ENCODE peak calls at places on chromosome 4, in four cellular contexts. One of them, this sample, is unnamed.

GRCh38 chr4:37767019-37767418 is 59.5 kb upstream of the PGM2 start:
- DNase-seq in K562: no peak
- DNase-seq in ovary: no peak
- DNase-seq in RWPE1: no peak
- DNase-seq in this sample: no peak

GRCh38 chr4:40506492-40506891 is 123.2 kb downstream of the RBM47 start:
- DNase-seq in RWPE1: peak
- DNase-seq in ovary: no peak
- DNase-seq in K562: no peak
- DNase-seq in this sample: no peak

GRCh38 chr4:176755624-176756023 is 37.1 kb downstream of the VEGFC start:
- DNase-seq in RWPE1: peak
- DNase-seq in ovary: no peak
- DNase-seq in K562: no peak
- DNase-seq in this sample: no peak

GRCh38 chr4:170109586-170110289 is 20.0 kb upstream of the AADAT start:
- DNase-seq in K562: no peak
- DNase-seq in ovary: no peak
- DNase-seq in RWPE1: no peak
- DNase-seq in this sample: peak

GRCh38 chr4:77582716-77583115 is 22.9 kb upstream of the CXCL13 start:
- DNase-seq in K562: no peak
- DNase-seq in RWPE1: no peak
- DNase-seq in ovary: no peak
- DNase-seq in this sample: no peak

GRCh38 chr4:40316333-40316781 is 18.8 kb upstream of the CHRNA9 start:
- DNase-seq in ovary: peak
- DNase-seq in RWPE1: peak
- DNase-seq in K562: no peak
- DNase-seq in this sample: peak

GRCh38 chr4:2252530-2252924 is 9.4 kb downstream of the MXD4 start:
- DNase-seq in RWPE1: no peak
- DNase-seq in K562: no peak
- DNase-seq in ovary: no peak
- DNase-seq in this sample: no peak

GRCh38 chr4:4200624-4201023 is 26.1 kb downstream of the OTOP1 start:
- DNase-seq in K562: peak
- DNase-seq in RWPE1: no peak
- DNase-seq in ovary: no peak
- DNase-seq in this sample: no peak

GRCh38 chr4:40971346-40971745 is 221.6 kb downstream of the NSUN7 start:
- DNase-seq in RWPE1: no peak
- DNase-seq in ovary: no peak
- DNase-seq in K562: no peak
- DNase-seq in this sample: no peak

GRCh38 chr4:171981185-171981584 is 168.0 kb downstream of the GALNTL6 start:
- DNase-seq in K562: no peak
- DNase-seq in RWPE1: no peak
- DNase-seq in ovary: no peak
- DNase-seq in this sample: no peak

GRCh38 chr4:120838784-120839183 is 83.7 kb downstream of the PRDM5 start:
- DNase-seq in K562: no peak
- DNase-seq in RWPE1: no peak
- DNase-seq in ovary: no peak
- DNase-seq in this sample: no peak

GRCh38 chr4:83889802-83890201 is 353.9 kb downstream of the GPAT3 start:
- DNase-seq in ovary: no peak
- DNase-seq in RWPE1: peak
- DNase-seq in K562: no peak
- DNase-seq in this sample: peak

GRCh38 chr4:116058129-116058528 is 944.7 kb upstream of the NDST4 start:
- DNase-seq in K562: no peak
- DNase-seq in RWPE1: no peak
- DNase-seq in ovary: no peak
- DNase-seq in this sample: no peak

GRCh38 chr4:86961605-86962295 is 26.9 kb downstream of the AFF1 start:
- DNase-seq in K562: peak
- DNase-seq in ovary: no peak
- DNase-seq in RWPE1: no peak
- DNase-seq in this sample: no peak

GRCh38 chr4:96035727-96036126 is 195.8 kb downstream of the PDHA2 start:
- DNase-seq in K562: peak
- DNase-seq in ovary: no peak
- DNase-seq in RWPE1: no peak
- DNase-seq in this sample: no peak

GRCh38 chr4:67436742-67437141 is 108.6 kb downstream of the CENPC start:
- DNase-seq in RWPE1: no peak
- DNase-seq in K562: no peak
- DNase-seq in ovary: no peak
- DNase-seq in this sample: no peak

GRCh38 chr4:10589308-10589707 is 95.3 kb downstream of the CLNK start:
- DNase-seq in ovary: no peak
- DNase-seq in K562: no peak
- DNase-seq in RWPE1: no peak
- DNase-seq in this sample: no peak

GRCh38 chr4:108270466-108271450 is 102.0 kb upstream of the LEF1 start:
- DNase-seq in RWPE1: no peak
- DNase-seq in K562: peak
- DNase-seq in ovary: no peak
- DNase-seq in this sample: no peak

GRCh38 chr4:88359558-88359957 is 19.1 kb upstream of the HERC6 start:
- DNase-seq in RWPE1: no peak
- DNase-seq in ovary: no peak
- DNase-seq in K562: no peak
- DNase-seq in this sample: no peak

GRCh38 chr4:165580379-165580905 is 201.6 kb downstream of the CPE start:
- DNase-seq in RWPE1: peak
- DNase-seq in K562: no peak
- DNase-seq in ovary: no peak
- DNase-seq in this sample: peak

GRCh38 chr4:109976189-109976588 is 63.5 kb downstream of the EGF start:
- DNase-seq in ovary: no peak
- DNase-seq in RWPE1: no peak
- DNase-seq in K562: no peak
- DNase-seq in this sample: no peak

GRCh38 chr4:56293121-56293520 is 94.2 kb downstream of the AASDH start:
- DNase-seq in K562: no peak
- DNase-seq in ovary: no peak
- DNase-seq in RWPE1: no peak
- DNase-seq in this sample: no peak

GRCh38 chr4:83516042-83516772 is 19.7 kb upstream of the GPAT3 start:
- DNase-seq in ovary: no peak
- DNase-seq in K562: no peak
- DNase-seq in RWPE1: no peak
- DNase-seq in this sample: peak

GRCh38 chr4:152927737-152928136 is 8.4 kb upstream of the FHDC1 start:
- DNase-seq in RWPE1: no peak
- DNase-seq in K562: no peak
- DNase-seq in ovary: no peak
- DNase-seq in this sample: no peak

GRCh38 chr4:125168531-125168930 is 146.2 kb upstream of the FAT4 start:
- DNase-seq in RWPE1: no peak
- DNase-seq in ovary: no peak
- DNase-seq in K562: no peak
- DNase-seq in this sample: no peak

GRCh38 chr4:113467581-113467980 is 294.0 kb downstream of the CAMK2D start:
- DNase-seq in RWPE1: peak
- DNase-seq in K562: no peak
- DNase-seq in ovary: no peak
- DNase-seq in this sample: no peak

GRCh38 chr4:78047366-78047765 is 9.8 kb upstream of the FRAS1 start:
- DNase-seq in K562: no peak
- DNase-seq in RWPE1: no peak
- DNase-seq in ovary: no peak
- DNase-seq in this sample: no peak

GRCh38 chr4:686371-687040 is 2.4 kb downstream of the SLC49A3 start:
- DNase-seq in RWPE1: no peak
- DNase-seq in ovary: peak
- DNase-seq in K562: no peak
- DNase-seq in this sample: no peak

GRCh38 chr4:132614682-132615081 is 534.4 kb upstream of the PCDH10 start:
- DNase-seq in RWPE1: no peak
- DNase-seq in ovary: no peak
- DNase-seq in K562: no peak
- DNase-seq in this sample: no peak

GRCh38 chr4:151015458-151016344 is 617 bp upstream of the LRBA start:
- DNase-seq in RWPE1: peak
- DNase-seq in ovary: peak
- DNase-seq in K562: peak
- DNase-seq in this sample: no peak

GRCh38 chr4:24642941-24643628 is 58.7 kb upstream of the DHX15 start:
- DNase-seq in ovary: no peak
- DNase-seq in K562: no peak
- DNase-seq in RWPE1: no peak
- DNase-seq in this sample: peak

GRCh38 chr4:96004341-96004740 is 164.4 kb downstream of the PDHA2 start:
- DNase-seq in ovary: no peak
- DNase-seq in K562: no peak
- DNase-seq in RWPE1: no peak
- DNase-seq in this sample: no peak

GRCh38 chr4:16598241-16599224 is 299.9 kb downstream of the LDB2 start:
- DNase-seq in ovary: no peak
- DNase-seq in K562: no peak
- DNase-seq in RWPE1: no peak
- DNase-seq in this sample: no peak

DNA sequence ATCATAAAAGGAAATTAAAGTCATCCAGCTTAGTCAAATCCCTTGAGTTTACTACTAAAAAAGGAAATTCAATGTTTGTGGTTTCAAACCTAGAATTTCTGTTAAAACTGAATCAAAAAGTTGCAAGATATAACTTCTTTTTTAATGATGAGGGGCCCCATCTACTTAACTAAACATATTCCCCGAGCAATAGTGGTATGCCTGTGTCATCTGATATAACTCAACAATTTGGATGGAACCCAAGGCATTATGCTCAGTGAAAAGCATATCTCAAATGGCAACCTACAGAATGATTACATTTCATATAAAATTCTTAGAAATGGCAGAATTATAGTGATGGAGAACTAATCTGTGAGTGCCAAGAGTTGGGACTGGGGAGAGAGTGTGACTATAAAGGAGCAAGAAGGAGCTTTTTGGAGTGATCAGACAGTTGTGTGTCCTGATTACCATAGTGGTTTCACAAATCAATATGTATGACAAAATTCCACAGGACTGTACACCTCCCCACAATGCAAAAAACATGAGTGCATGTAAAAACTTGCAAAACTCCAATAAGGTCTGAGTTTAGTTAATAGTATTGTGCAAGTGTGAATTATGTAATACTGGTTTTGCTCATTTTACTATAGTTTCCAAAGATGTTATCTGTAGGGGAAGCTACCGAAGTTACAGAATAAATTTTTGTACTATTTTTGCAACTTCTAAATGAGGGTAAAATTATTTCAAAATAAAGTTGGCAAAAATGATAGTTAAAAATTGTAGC is 323.2 kb downstream of the ARHGAP24 start:
- DNase-seq in K562: no peak
- DNase-seq in ovary: no peak
- DNase-seq in RWPE1: no peak
- DNase-seq in this sample: no peak
- TF ChIP-seq CTCF in K562: no peak
- TF ChIP-seq CTCF in ovary: no peak
- TF ChIP-seq CTCF in RWPE1: no peak
- TF ChIP-seq CTCF in this sample: no peak

GRCh38 chr4:7418131-7418943 is 16.4 kb downstream of the PSAPL1 start:
- DNase-seq in ovary: no peak
- DNase-seq in RWPE1: no peak
- DNase-seq in K562: no peak
- DNase-seq in this sample: no peak
- TF ChIP-seq CTCF in ovary: no peak
- TF ChIP-seq CTCF in RWPE1: no peak
- TF ChIP-seq CTCF in K562: no peak
- TF ChIP-seq CTCF in this sample: no peak

GRCh38 chr4:14787894-14788293 is 214.4 kb upstream of the CPEB2 start:
- DNase-seq in ovary: no peak
- DNase-seq in RWPE1: no peak
- DNase-seq in K562: no peak
- DNase-seq in this sample: no peak
- TF ChIP-seq CTCF in ovary: no peak
- TF ChIP-seq CTCF in RWPE1: no peak
- TF ChIP-seq CTCF in K562: no peak
- TF ChIP-seq CTCF in this sample: peak

GRCh38 chr4:89599026-89599425 is 237.9 kb downstream of the SNCA start:
- DNase-seq in RWPE1: no peak
- DNase-seq in ovary: no peak
- DNase-seq in K562: no peak
- DNase-seq in this sample: no peak

GRCh38 chr4:89598602-89599001 is 238.4 kb downstream of the SNCA start:
- DNase-seq in K562: no peak
- DNase-seq in RWPE1: peak
- DNase-seq in ovary: no peak
- DNase-seq in this sample: no peak
- TF ChIP-seq CTCF in K562: no peak
- TF ChIP-seq CTCF in RWPE1: peak
- TF ChIP-seq CTCF in ovary: no peak
- TF ChIP-seq CTCF in this sample: peak

GRCh38 chr4:14178421-14178820 is 550.9 kb upstream of the BOD1L1 start:
- DNase-seq in K562: no peak
- DNase-seq in RWPE1: peak
- DNase-seq in ovary: no peak
- DNase-seq in this sample: no peak
- TF ChIP-seq CTCF in K562: no peak
- TF ChIP-seq CTCF in RWPE1: no peak
- TF ChIP-seq CTCF in ovary: no peak
- TF ChIP-seq CTCF in this sample: no peak

DNA sequence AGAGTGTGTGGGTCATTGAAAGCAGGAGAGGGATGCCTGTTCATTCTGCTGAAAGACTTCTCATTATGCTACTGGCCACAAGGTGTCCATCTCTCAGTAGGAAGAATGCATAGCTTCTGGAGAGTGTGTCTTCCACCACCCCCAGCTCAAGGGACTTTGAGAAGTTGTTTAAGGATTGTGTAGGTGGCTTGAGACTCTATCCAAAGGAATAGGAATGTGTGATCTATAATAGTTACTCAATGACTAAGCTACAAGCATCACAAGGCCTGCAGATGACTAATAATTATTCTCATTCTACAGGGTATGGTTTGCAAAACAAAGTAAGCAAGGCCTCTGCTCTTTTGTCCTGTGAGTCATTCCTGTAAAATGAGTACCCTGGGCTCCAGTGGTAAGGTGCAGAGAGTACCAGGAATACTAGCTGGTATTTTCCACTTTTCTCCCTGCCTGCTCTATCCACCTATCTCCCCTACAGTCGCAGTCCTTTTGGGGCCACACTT is 279.8 kb upstream of the BOD1L1 start:
- DNase-seq in ovary: no peak
- DNase-seq in RWPE1: peak
- DNase-seq in K562: no peak
- DNase-seq in this sample: peak
- TF ChIP-seq CTCF in ovary: no peak
- TF ChIP-seq CTCF in RWPE1: no peak
- TF ChIP-seq CTCF in K562: no peak
- TF ChIP-seq CTCF in this sample: peak

This sample was measured in AG09309.